ENCODE peak calls at places on chromosomes 4 and X, in seven cellular contexts. One of them, this sample, is unnamed.

GRCh38 chr4:73347497-73347896 is 56.6 kb upstream of the ALB start:
- DNase-seq in K562: no peak
- DNase-seq in HCT116: no peak
- DNase-seq in GM12878: no peak
- DNase-seq in H1: no peak
- DNase-seq in NT2/D1: no peak
- DNase-seq in HepG2: peak; percentile 39
- DNase-seq in this sample: no peak

GRCh38 chrX:153649178-153649914 is 2.3 kb downstream of the DUSP9 start:
- DNase-seq in K562: peak; percentile 52
- DNase-seq in HCT116: no peak
- DNase-seq in GM12878: no peak
- DNase-seq in H1: peak; percentile 63
- DNase-seq in NT2/D1: no peak
- DNase-seq in HepG2: peak; percentile 70
- DNase-seq in this sample: peak; percentile 84

GRCh38 chr4:148090503-148091476 is 351.4 kb downstream of the NR3C2 start:
- DNase-seq in K562: no peak
- DNase-seq in HCT116: no peak
- DNase-seq in GM12878: no peak
- DNase-seq in H1: no peak
- DNase-seq in NT2/D1: no peak
- DNase-seq in HepG2: no peak
- DNase-seq in this sample: no peak

GRCh38 chr4:92232566-92232965 is 71.2 kb upstream of the GRID2 start:
- DNase-seq in K562: no peak
- DNase-seq in HCT116: no peak
- DNase-seq in GM12878: no peak
- DNase-seq in H1: no peak
- DNase-seq in NT2/D1: no peak
- DNase-seq in HepG2: no peak
- DNase-seq in this sample: no peak

GRCh38 chrX:151346931-151347543 is 50.0 kb upstream of the VMA21 start:
- DNase-seq in K562: no peak
- DNase-seq in HCT116: no peak
- DNase-seq in GM12878: no peak
- DNase-seq in H1: no peak
- DNase-seq in NT2/D1: no peak
- DNase-seq in HepG2: no peak
- DNase-seq in this sample: no peak

GRCh38 chr4:142719854-142720541 is 126.1 kb downstream of the INPP4B start:
- DNase-seq in K562: no peak
- DNase-seq in HCT116: peak; percentile 68
- DNase-seq in GM12878: no peak
- DNase-seq in H1: no peak
- DNase-seq in NT2/D1: no peak
- DNase-seq in HepG2: no peak
- DNase-seq in this sample: peak; percentile 45

GRCh38 chrX:46704767-46705386 is 54.0 kb downstream of the SLC9A7 start:
- DNase-seq in K562: no peak
- DNase-seq in HCT116: no peak
- DNase-seq in GM12878: peak; percentile 83
- DNase-seq in H1: no peak
- DNase-seq in NT2/D1: no peak
- DNase-seq in HepG2: no peak
- DNase-seq in this sample: no peak

GRCh38 chr4:52052475-52052780 is 1.3 kb downstream of the SPATA18 start:
- DNase-seq in K562: no peak
- DNase-seq in HCT116: no peak
- DNase-seq in GM12878: peak; percentile 13
- DNase-seq in H1: no peak
- DNase-seq in NT2/D1: no peak
- DNase-seq in HepG2: peak; percentile 54
- DNase-seq in this sample: no peak

GRCh38 chr4:110361921-110362320 is 114.0 kb upstream of the ENPEP start:
- DNase-seq in K562: no peak
- DNase-seq in HCT116: no peak
- DNase-seq in GM12878: no peak
- DNase-seq in H1: no peak
- DNase-seq in NT2/D1: no peak
- DNase-seq in HepG2: no peak
- DNase-seq in this sample: no peak

GRCh38 chr4:143156853-143157252 is 27.9 kb upstream of the USP38 start:
- DNase-seq in K562: no peak
- DNase-seq in HCT116: no peak
- DNase-seq in GM12878: no peak
- DNase-seq in H1: no peak
- DNase-seq in NT2/D1: no peak
- DNase-seq in HepG2: no peak
- DNase-seq in this sample: no peak

GRCh38 chrX:10090319-10090718 is 66.5 kb upstream of the CLCN4 start:
- DNase-seq in K562: no peak
- DNase-seq in HCT116: no peak
- DNase-seq in GM12878: no peak
- DNase-seq in H1: no peak
- DNase-seq in NT2/D1: no peak
- DNase-seq in HepG2: no peak
- DNase-seq in this sample: no peak

GRCh38 chr4:138111462-138112000 is 130.6 kb downstream of the SLC7A11 start:
- DNase-seq in K562: no peak
- DNase-seq in HCT116: peak; percentile 18
- DNase-seq in GM12878: no peak
- DNase-seq in H1: no peak
- DNase-seq in NT2/D1: no peak
- DNase-seq in HepG2: peak; percentile 59
- DNase-seq in this sample: no peak

GRCh38 chrX:123817288-123817894 is 42.5 kb upstream of the XIAP start:
- DNase-seq in K562: no peak
- DNase-seq in HCT116: no peak
- DNase-seq in GM12878: no peak
- DNase-seq in H1: no peak
- DNase-seq in NT2/D1: no peak
- DNase-seq in HepG2: no peak
- DNase-seq in this sample: no peak

GRCh38 chr4:77699731-77700210 is 94.2 kb downstream of the CXCL13 start:
- DNase-seq in K562: no peak
- DNase-seq in HCT116: no peak
- DNase-seq in GM12878: no peak
- DNase-seq in H1: no peak
- DNase-seq in NT2/D1: peak; percentile 30
- DNase-seq in HepG2: peak; percentile 74
- DNase-seq in this sample: peak; percentile 24

GRCh38 chrX:134396174-134396573 is 63.8 kb upstream of the HPRT1 start:
- DNase-seq in K562: peak; percentile 14
- DNase-seq in HCT116: no peak
- DNase-seq in GM12878: no peak
- DNase-seq in H1: no peak
- DNase-seq in NT2/D1: no peak
- DNase-seq in HepG2: no peak
- DNase-seq in this sample: peak; percentile 38

GRCh38 chrX:95835223-95835622 is 849.4 kb upstream of the DIAPH2 start:
- DNase-seq in K562: no peak
- DNase-seq in HCT116: no peak
- DNase-seq in GM12878: no peak
- DNase-seq in H1: no peak
- DNase-seq in NT2/D1: no peak
- DNase-seq in HepG2: no peak
- DNase-seq in this sample: no peak

GRCh38 chr4:149897784-149898183 is 82.1 kb upstream of the IQCM start:
- DNase-seq in K562: no peak
- DNase-seq in HCT116: peak; percentile 22
- DNase-seq in GM12878: no peak
- DNase-seq in H1: no peak
- DNase-seq in NT2/D1: peak; percentile 5
- DNase-seq in HepG2: no peak
- DNase-seq in this sample: no peak

GRCh38 chrX:69083361-69083760 is 81.9 kb downstream of the PJA1 start:
- DNase-seq in K562: no peak
- DNase-seq in HCT116: no peak
- DNase-seq in GM12878: no peak
- DNase-seq in H1: no peak
- DNase-seq in NT2/D1: no peak
- DNase-seq in HepG2: no peak
- DNase-seq in this sample: no peak

GRCh38 chrX:45070116-45071007 is 130.3 kb downstream of the DIPK2B start:
- DNase-seq in K562: peak; percentile 16
- DNase-seq in HCT116: peak; percentile 24
- DNase-seq in GM12878: peak; percentile 45
- DNase-seq in H1: no peak
- DNase-seq in NT2/D1: peak; percentile 5
- DNase-seq in HepG2: peak; percentile 12
- DNase-seq in this sample: peak; percentile 36

GRCh38 chr4:150395872-150396271 is 186.1 kb upstream of the MAB21L2 start:
- DNase-seq in K562: no peak
- DNase-seq in HCT116: no peak
- DNase-seq in GM12878: no peak
- DNase-seq in H1: no peak
- DNase-seq in NT2/D1: no peak
- DNase-seq in HepG2: no peak
- DNase-seq in this sample: no peak

GRCh38 chrX:70176938-70177533 is at the start of gene DGAT2L6:
- DNase-seq in K562: peak; percentile 17
- DNase-seq in HCT116: no peak
- DNase-seq in GM12878: peak; percentile 53
- DNase-seq in H1: no peak
- DNase-seq in NT2/D1: no peak
- DNase-seq in HepG2: no peak
- DNase-seq in this sample: no peak

GRCh38 chr4:130124066-130124465 is 1028.1 kb downstream of the C4orf33 start:
- DNase-seq in K562: no peak
- DNase-seq in HCT116: no peak
- DNase-seq in GM12878: no peak
- DNase-seq in H1: no peak
- DNase-seq in NT2/D1: no peak
- DNase-seq in HepG2: no peak
- DNase-seq in this sample: no peak

GRCh38 chr4:130125468-130125867 is 1029.5 kb downstream of the C4orf33 start:
- DNase-seq in K562: no peak
- DNase-seq in HCT116: no peak
- DNase-seq in GM12878: no peak
- DNase-seq in H1: no peak
- DNase-seq in NT2/D1: no peak
- DNase-seq in HepG2: no peak
- DNase-seq in this sample: no peak

GRCh38 chr4:130131536-130131935 is 1035.6 kb downstream of the C4orf33 start:
- DNase-seq in K562: no peak
- DNase-seq in HCT116: no peak
- DNase-seq in GM12878: no peak
- DNase-seq in H1: no peak
- DNase-seq in NT2/D1: no peak
- DNase-seq in HepG2: no peak
- DNase-seq in this sample: no peak

GRCh38 chr4:130127297-130127696 is 1031.3 kb downstream of the C4orf33 start:
- DNase-seq in K562: no peak
- DNase-seq in HCT116: no peak
- DNase-seq in GM12878: no peak
- DNase-seq in H1: no peak
- DNase-seq in NT2/D1: no peak
- DNase-seq in HepG2: no peak
- DNase-seq in this sample: no peak
- TF ChIP-seq YY1 in K562: no peak
- TF ChIP-seq YY1 in HCT116: no peak
- TF ChIP-seq YY1 in GM12878: no peak
- TF ChIP-seq YY1 in H1: no peak
- TF ChIP-seq YY1 in NT2/D1: no peak
- TF ChIP-seq YY1 in HepG2: no peak
- TF ChIP-seq YY1 in this sample: no peak

DNA sequence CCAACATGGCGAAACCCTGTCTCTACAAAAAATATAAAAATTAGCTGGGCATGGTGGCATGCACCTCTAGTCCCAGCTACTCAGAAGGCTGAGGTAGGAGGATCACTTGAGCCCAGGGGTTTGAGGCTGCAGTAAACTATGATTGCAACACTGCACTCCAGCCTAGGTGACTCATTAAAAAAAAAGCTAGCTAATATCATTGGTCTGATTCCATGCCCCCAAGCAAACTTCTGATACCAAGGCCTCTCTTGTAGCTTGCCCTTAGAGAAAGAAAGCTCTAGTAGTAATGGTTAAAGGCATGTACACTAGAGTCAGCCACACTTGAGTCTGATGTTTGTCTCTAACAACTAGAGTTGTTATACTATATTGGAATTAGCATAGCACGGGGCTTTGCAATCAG is 32.6 kb upstream of the PHF8 start:
- DNase-seq in K562: no peak
- DNase-seq in HCT116: no peak
- DNase-seq in GM12878: no peak
- DNase-seq in H1: no peak
- DNase-seq in NT2/D1: no peak
- DNase-seq in HepG2: no peak
- DNase-seq in this sample: no peak
- TF ChIP-seq YY1 in K562: no peak
- TF ChIP-seq YY1 in HCT116: no peak
- TF ChIP-seq YY1 in GM12878: no peak
- TF ChIP-seq YY1 in H1: no peak
- TF ChIP-seq YY1 in NT2/D1: no peak
- TF ChIP-seq YY1 in HepG2: no peak
- TF ChIP-seq YY1 in this sample: no peak

GRCh38 chr4:38980903-38981676 is 51.1 kb downstream of the TMEM156 start:
- DNase-seq in K562: no peak
- DNase-seq in HCT116: no peak
- DNase-seq in GM12878: peak; percentile 24
- DNase-seq in H1: no peak
- DNase-seq in NT2/D1: no peak
- DNase-seq in HepG2: peak; percentile 16
- DNase-seq in this sample: peak; percentile 35
- TF ChIP-seq YY1 in K562: no peak
- TF ChIP-seq YY1 in HCT116: no peak
- TF ChIP-seq YY1 in GM12878: peak; percentile 38
- TF ChIP-seq YY1 in H1: no peak
- TF ChIP-seq YY1 in NT2/D1: no peak
- TF ChIP-seq YY1 in HepG2: no peak
- TF ChIP-seq YY1 in this sample: no peak

GRCh38 chr4:146049802-146050201 is 111.2 kb upstream of the ZNF827 start:
- DNase-seq in K562: peak; percentile 12
- DNase-seq in HCT116: no peak
- DNase-seq in GM12878: peak; percentile 56
- DNase-seq in H1: no peak
- DNase-seq in NT2/D1: no peak
- DNase-seq in HepG2: no peak
- DNase-seq in this sample: no peak
- TF ChIP-seq YY1 in K562: no peak
- TF ChIP-seq YY1 in HCT116: no peak
- TF ChIP-seq YY1 in GM12878: no peak
- TF ChIP-seq YY1 in H1: no peak
- TF ChIP-seq YY1 in NT2/D1: no peak
- TF ChIP-seq YY1 in HepG2: no peak
- TF ChIP-seq YY1 in this sample: no peak

DNA sequence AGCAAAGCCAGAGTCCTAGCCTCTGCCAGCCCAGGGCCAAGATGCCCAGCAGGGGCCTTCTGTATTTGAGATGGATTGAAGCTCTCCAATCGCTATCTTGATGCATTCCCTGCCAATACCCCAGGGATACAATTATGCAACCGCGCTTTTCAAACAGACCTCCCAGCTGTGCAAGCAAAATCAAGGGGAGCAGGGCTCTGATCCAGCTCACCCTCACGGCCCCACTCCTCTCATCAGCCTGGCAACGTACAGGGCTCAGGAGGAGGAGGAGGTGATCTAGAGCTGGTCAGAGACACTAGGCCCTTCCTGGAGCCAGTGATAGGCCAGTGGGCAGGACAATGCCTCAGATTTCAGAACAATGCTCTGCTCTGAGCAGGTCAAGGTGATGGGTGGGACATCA is 48.3 kb upstream of the NSG1 start:
- DNase-seq in K562: no peak
- DNase-seq in HCT116: no peak
- DNase-seq in GM12878: no peak
- DNase-seq in H1: no peak
- DNase-seq in NT2/D1: no peak
- DNase-seq in HepG2: no peak
- DNase-seq in this sample: no peak
- TF ChIP-seq YY1 in K562: no peak
- TF ChIP-seq YY1 in HCT116: no peak
- TF ChIP-seq YY1 in GM12878: no peak
- TF ChIP-seq YY1 in H1: no peak
- TF ChIP-seq YY1 in NT2/D1: no peak
- TF ChIP-seq YY1 in HepG2: no peak
- TF ChIP-seq YY1 in this sample: no peak

This sample was measured in SK-N-SH.